ENCODE peak calls at places on chromosomes 6 and 20, in ten cellular contexts. B is midbrain; K is activated CD8-positive, alpha-beta memory T cell treated with anti-CD3 and anti-CD28 coated beads for 24 hours; G is right cardiac atrium; Y is NCI-H1417; O is right lobe of liver; W is T-helper 2 cell; H is hepatocyte; Q is M059J; E is H54. L is an unnamed sample.

GRCh38 chr6:92473056-92473455 is 946.3 kb downstream of the EPHA7 start:
- DNase-seq in G (no peak), W (no peak), Q (no peak), H (no peak), K (no peak), Y (no peak), O (no peak), B (no peak), E (no peak), L (no peak)

GRCh38 chr6:154675602-154676088 is 57.6 kb upstream of the SCAF8 start:
- DNase-seq in B (peak), K (peak), E (peak), O (peak), H (peak), G (peak), Q (peak), Y (peak), W (peak), L (peak)

GRCh38 chr6:120354452-120355098 is 979.7 kb downstream of the TBC1D32 start:
- DNase-seq in H (no peak), Q (peak), O (no peak), W (no peak), B (no peak), K (no peak), Y (no peak), E (no peak), G (no peak), L (peak)

GRCh38 chr20:58784321-58785074 is 66.2 kb downstream of the GNAS-AS1 start:
- DNase-seq in B (no peak), E (no peak), O (no peak), H (no peak), G (no peak), W (no peak), K (no peak), Q (no peak), Y (no peak), L (no peak)

GRCh38 chr6:134436281-134436815 is 118.4 kb upstream of the SGK1 start:
- DNase-seq in K (peak), W (no peak), O (no peak), H (peak), Y (no peak), E (no peak), G (peak), B (peak), Q (peak), L (peak)

GRCh38 chr6:151005896-151006632 is 140.6 kb downstream of the MTHFD1L start:
- DNase-seq in E (no peak), B (no peak), K (no peak), G (no peak), W (no peak), Q (no peak), O (no peak), H (no peak), Y (peak), L (no peak)

GRCh38 chr6:85672623-85673022 is 29.9 kb upstream of the SYNCRIP start:
- DNase-seq in H (no peak), E (no peak), O (no peak), K (no peak), Q (no peak), Y (no peak), G (no peak), B (no peak), W (no peak), L (no peak)

GRCh38 chr20:50308513-50309279 is 118.1 kb downstream of the CEBPB start:
- DNase-seq in G (peak), Y (no peak), B (peak), H (peak), K (no peak), W (no peak), O (peak), E (peak), Q (peak), L (peak)

GRCh38 chr20:16898433-16898832 is 150.3 kb downstream of the OTOR start:
- DNase-seq in E (no peak), O (no peak), Q (peak), G (no peak), H (no peak), W (no peak), B (no peak), K (no peak), Y (no peak), L (no peak)

GRCh38 chr6:158808918-158809678 is 10.1 kb downstream of the EZR start:
- DNase-seq in G (no peak), H (no peak), O (no peak), K (no peak), Y (peak), E (no peak), Q (no peak), B (no peak), W (peak), L (no peak)

GRCh38 chr6:140138311-140138994 is 764.0 kb upstream of the CITED2 start:
- DNase-seq in O (no peak), Y (peak), E (no peak), G (no peak), W (no peak), B (no peak), Q (peak), H (no peak), K (no peak), L (no peak)

GRCh38 chr20:38043512-38044300 is 10.2 kb downstream of the RPRD1B start:
- DNase-seq in B (no peak), E (peak), W (no peak), O (no peak), K (no peak), Y (no peak), Q (peak), H (peak), G (no peak), L (peak)

GRCh38 chr20:54466112-54466511 is 9.3 kb upstream of the DOK5 start:
- DNase-seq in K (no peak), G (no peak), E (no peak), W (no peak), Y (no peak), O (no peak), H (no peak), B (no peak), Q (no peak), L (no peak)

GRCh38 chr20:50915424-50915823 is 15.8 kb downstream of the ADNP start:
- DNase-seq in Y (no peak), G (no peak), E (no peak), H (no peak), O (no peak), W (no peak), Q (no peak), K (no peak), B (no peak), L (no peak)

GRCh38 chr20:31945319-31945718 is 6.5 kb downstream of the PDRG1 start:
- DNase-seq in O (no peak), Q (no peak), E (no peak), G (no peak), H (no peak), Y (no peak), W (no peak), K (no peak), B (no peak), L (no peak)

GRCh38 chr6:8131265-8131897 is 29.0 kb upstream of the EEF1E1 start:
- DNase-seq in O (no peak), G (no peak), K (peak), B (peak), E (peak), Y (peak), H (peak), Q (peak), W (no peak), L (peak)

GRCh38 chr20:56259948-56260347 is 11.4 kb downstream of the MC3R start:
- DNase-seq in B (no peak), Y (no peak), O (no peak), Q (peak), E (no peak), W (no peak), H (no peak), G (no peak), K (no peak), L (no peak)